ENCODE peak calls at places on chromosomes 3 and 15, in eight cellular contexts. L is A172; S is body of pancreas; D is activated CD4-positive, alpha-beta T cell treated with anti-CD3 and anti-CD28 coated beads, Interleukin-2, amount 10 ng/mL, durations not matched to agents 7 days and 5 days; E is mesothelial cell of epicardium; O is NCI-H345; A is GM18507; F is hypothalamus. Q is an unnamed sample.
A peak's percentile ranks its signal among the peaks of the same experiment; 100 is the strongest.

GRCh38 chr15:96629501-96629900 is 299.0 kb downstream of the NR2F2 start:
- DNase-seq in L (no peak), S (no peak), D (no peak), E (no peak), O (no peak), A (no peak), F (no peak), Q (no peak)

GRCh38 chr3:48427630-48427962 is 2.3 kb downstream of the PLXNB1 start:
- DNase-seq in L (no peak), S (no peak), D (no peak), E (no peak), O (no peak), A (no peak), F (peak; percentile 49), Q (no peak)

GRCh38 chr15:78175333-78175732 is 26.2 kb downstream of the IDH3A start:
- DNase-seq in L (no peak), S (no peak), D (no peak), E (no peak), O (no peak), A (no peak), F (no peak), Q (no peak)

GRCh38 chr3:56839784-56840724 is 38.3 kb upstream of the ARHGEF3 start:
- DNase-seq in L (peak; percentile 79), S (no peak), D (no peak), E (no peak), O (no peak), A (no peak), F (no peak), Q (no peak)

GRCh38 chr3:168574455-168575158 is 478.9 kb upstream of the GOLIM4 start:
- DNase-seq in L (no peak), S (no peak), D (no peak), E (no peak), O (no peak), A (no peak), F (no peak), Q (no peak)

GRCh38 chr15:90387534-90388461 is at the start of gene IQGAP1:
- DNase-seq in L (peak; percentile 96), S (peak; percentile 99), D (peak; percentile 98), E (peak; percentile 93), O (peak; percentile 92), A (peak; percentile 95), F (peak; percentile 76), Q (peak; percentile 93)

GRCh38 chr3:167318306-167318705 is 61.8 kb downstream of the ZBBX start:
- DNase-seq in L (no peak), S (no peak), D (no peak), E (no peak), O (no peak), A (no peak), F (no peak), Q (no peak)

GRCh38 chr15:55937040-55937439 is 56.4 kb downstream of the NEDD4 start:
- DNase-seq in L (peak; percentile 25), S (peak; percentile 4), D (no peak), E (no peak), O (no peak), A (no peak), F (no peak), Q (no peak)

GRCh38 chr3:17412950-17413530 is 329.4 kb downstream of the TBC1D5 start:
- DNase-seq in L (peak; percentile 52), S (peak; percentile 41), D (peak; percentile 49), E (no peak), O (peak; percentile 46), A (peak; percentile 12), F (no peak), Q (peak; percentile 0)

GRCh38 chr15:43522247-43522646 is 4.8 kb downstream of the MAP1A start:
- DNase-seq in L (no peak), S (no peak), D (no peak), E (no peak), O (no peak), A (no peak), F (no peak), Q (no peak)

GRCh38 chr3:5188419-5189405 is 1.2 kb downstream of the EDEM1 start:
- DNase-seq in L (peak; percentile 18), S (peak; percentile 45), D (peak; percentile 63), E (peak; percentile 40), O (peak; percentile 8), A (no peak), F (no peak), Q (no peak)

GRCh38 chr15:99165020-99165790 is 60.3 kb downstream of the SYNM start:
- DNase-seq in L (no peak), S (no peak), D (no peak), E (no peak), O (no peak), A (no peak), F (no peak), Q (no peak)

GRCh38 chr3:110815008-110815583 is 256.5 kb upstream of the NECTIN3 start:
- DNase-seq in L (peak; percentile 84), S (no peak), D (no peak), E (no peak), O (no peak), A (no peak), F (no peak), Q (no peak)

Q was measured in NCI-H187.